ENCODE peak calls at places on chromosomes 1 and 21, in four cellular contexts. One of them, this sample, is unnamed.

GRCh38 chr1:242535986-242536385 is 11.5 kb upstream of the PLD5 start:
- DNase-seq in left ventricle myocardium inferior: no peak
- DNase-seq in ovary: no peak
- DNase-seq in breast epithelium: peak; percentile 26
- DNase-seq in this sample: no peak

GRCh38 chr21:17512245-17513213 is at the start of gene CXADR:
- DNase-seq in ovary: peak; percentile 47
- DNase-seq in breast epithelium: peak; percentile 65
- DNase-seq in left ventricle myocardium inferior: peak; percentile 74
- DNase-seq in this sample: peak; percentile 63

GRCh38 chr1:41379741-41380130 is 18.5 kb downstream of the FOXO6 start:
- DNase-seq in left ventricle myocardium inferior: no peak
- DNase-seq in breast epithelium: no peak
- DNase-seq in ovary: no peak
- DNase-seq in this sample: no peak

GRCh38 chr1:183291802-183292515 is 105.9 kb downstream of the LAMC2 start:
- DNase-seq in ovary: no peak
- DNase-seq in breast epithelium: peak; percentile 45
- DNase-seq in left ventricle myocardium inferior: no peak
- DNase-seq in this sample: no peak

GRCh38 chr1:116297495-116298212 is 75.4 kb upstream of the ATP1A1 start:
- DNase-seq in ovary: no peak
- DNase-seq in left ventricle myocardium inferior: no peak
- DNase-seq in breast epithelium: no peak
- DNase-seq in this sample: no peak

GRCh38 chr1:92511541-92511940 is 24.8 kb upstream of the GFI1 start:
- DNase-seq in breast epithelium: no peak
- DNase-seq in ovary: no peak
- DNase-seq in left ventricle myocardium inferior: no peak
- DNase-seq in this sample: no peak

GRCh38 chr1:201734776-201735175 is 94.2 kb upstream of the IPO9 start:
- DNase-seq in breast epithelium: no peak
- DNase-seq in ovary: no peak
- DNase-seq in left ventricle myocardium inferior: no peak
- DNase-seq in this sample: no peak

GRCh38 chr1:178540646-178541045 is 27.7 kb downstream of the TEX35 start:
- DNase-seq in breast epithelium: no peak
- DNase-seq in left ventricle myocardium inferior: no peak
- DNase-seq in ovary: no peak
- DNase-seq in this sample: no peak

GRCh38 chr1:223825767-223826461 is 19.8 kb downstream of the TP53BP2 start:
- DNase-seq in ovary: no peak
- DNase-seq in breast epithelium: no peak
- DNase-seq in left ventricle myocardium inferior: no peak
- DNase-seq in this sample: no peak

GRCh38 chr1:243924588-243925349 is 74.7 kb upstream of the AKT3 start:
- DNase-seq in left ventricle myocardium inferior: no peak
- DNase-seq in ovary: no peak
- DNase-seq in breast epithelium: no peak
- DNase-seq in this sample: no peak

GRCh38 chr1:202017385-202018225 is 7.2 kb downstream of the ELF3 start:
- DNase-seq in left ventricle myocardium inferior: no peak
- DNase-seq in ovary: no peak
- DNase-seq in breast epithelium: peak; percentile 76
- DNase-seq in this sample: no peak

GRCh38 chr1:153768316-153769126 is 6.7 kb upstream of the SLC27A3 start:
- DNase-seq in left ventricle myocardium inferior: no peak
- DNase-seq in breast epithelium: no peak
- DNase-seq in ovary: no peak
- DNase-seq in this sample: no peak

GRCh38 chr1:153760440-153760839 is 14.8 kb upstream of the SLC27A3 start:
- DNase-seq in left ventricle myocardium inferior: no peak
- DNase-seq in ovary: no peak
- DNase-seq in breast epithelium: no peak
- DNase-seq in this sample: no peak

GRCh38 chr1:153767519-153767918 is 7.7 kb upstream of the SLC27A3 start:
- DNase-seq in breast epithelium: no peak
- DNase-seq in left ventricle myocardium inferior: no peak
- DNase-seq in ovary: no peak
- DNase-seq in this sample: no peak

GRCh38 chr1:153763365-153764225 is 11.6 kb upstream of the SLC27A3 start:
- DNase-seq in left ventricle myocardium inferior: no peak
- DNase-seq in breast epithelium: no peak
- DNase-seq in ovary: no peak
- DNase-seq in this sample: peak; percentile 56

GRCh38 chr1:153764315-153764714 is 10.9 kb upstream of the SLC27A3 start:
- DNase-seq in ovary: no peak
- DNase-seq in left ventricle myocardium inferior: no peak
- DNase-seq in breast epithelium: no peak
- DNase-seq in this sample: no peak
- H3K27ac ChIP-seq in ovary: no peak overlapping the region
- H3K27ac ChIP-seq in left ventricle myocardium inferior: peak overlapping the region; percentile 76
- H3K27ac ChIP-seq in breast epithelium: peak overlapping the region; percentile 60
- H3K27ac ChIP-seq in this sample: peak overlapping the region; percentile 81

GRCh38 chr1:215473943-215474342 is 93.2 kb upstream of the KCTD3 start:
- DNase-seq in ovary: no peak
- DNase-seq in breast epithelium: no peak
- DNase-seq in left ventricle myocardium inferior: no peak
- DNase-seq in this sample: no peak

GRCh38 chr1:215476541-215476940 is 90.6 kb upstream of the KCTD3 start:
- DNase-seq in ovary: no peak
- DNase-seq in left ventricle myocardium inferior: no peak
- DNase-seq in breast epithelium: no peak
- DNase-seq in this sample: no peak

GRCh38 chr1:215472723-215473122 is 94.4 kb upstream of the KCTD3 start:
- DNase-seq in ovary: no peak
- DNase-seq in breast epithelium: no peak
- DNase-seq in left ventricle myocardium inferior: no peak
- DNase-seq in this sample: no peak

GRCh38 chr1:215474940-215475339 is 92.2 kb upstream of the KCTD3 start:
- DNase-seq in ovary: no peak
- DNase-seq in left ventricle myocardium inferior: no peak
- DNase-seq in breast epithelium: no peak
- DNase-seq in this sample: no peak

DNA sequence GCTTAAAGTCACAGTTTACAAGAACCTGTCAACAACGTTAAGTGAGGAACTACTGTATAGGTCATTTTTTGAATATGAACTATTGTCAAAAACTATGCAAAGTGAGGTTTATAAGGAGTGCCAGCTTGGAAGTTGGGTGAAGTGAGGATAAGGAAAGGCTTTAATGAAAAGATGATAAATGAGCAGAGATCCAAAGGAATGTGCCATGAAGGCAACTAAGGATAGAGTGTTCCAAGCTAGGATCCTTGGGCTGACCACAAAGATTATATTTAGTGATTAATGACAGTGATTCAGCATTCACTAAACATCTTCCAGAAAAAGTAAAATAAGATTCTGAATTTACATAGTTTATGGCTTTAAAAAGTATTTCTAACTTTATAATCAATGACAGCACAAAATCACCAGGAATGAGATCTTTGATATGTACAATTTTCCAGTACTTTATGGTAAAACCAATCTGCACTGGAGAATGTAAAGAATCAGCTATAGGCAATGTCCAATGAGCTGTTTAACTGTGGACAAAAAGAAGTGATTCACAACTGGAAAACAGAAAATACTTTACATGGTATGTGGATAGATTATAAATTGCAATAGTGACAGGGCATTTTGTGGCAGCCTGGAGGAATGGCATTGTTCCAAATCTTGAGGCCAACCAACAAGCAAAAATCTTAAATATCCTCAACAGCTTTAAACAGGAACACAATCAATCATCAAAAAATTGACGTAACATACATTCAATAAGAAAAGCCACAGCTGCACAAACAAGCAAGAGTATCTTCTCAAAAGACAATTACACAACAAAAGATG is 91.2 kb upstream of the KCTD3 start:
- DNase-seq in breast epithelium: no peak
- DNase-seq in left ventricle myocardium inferior: no peak
- DNase-seq in ovary: no peak
- DNase-seq in this sample: no peak
- H3K4me3 ChIP-seq in breast epithelium: no peak overlapping the region
- H3K4me3 ChIP-seq in left ventricle myocardium inferior: no peak overlapping the region
- H3K4me3 ChIP-seq in ovary: no peak overlapping the region
- H3K4me3 ChIP-seq in this sample: no peak overlapping the region

DNA sequence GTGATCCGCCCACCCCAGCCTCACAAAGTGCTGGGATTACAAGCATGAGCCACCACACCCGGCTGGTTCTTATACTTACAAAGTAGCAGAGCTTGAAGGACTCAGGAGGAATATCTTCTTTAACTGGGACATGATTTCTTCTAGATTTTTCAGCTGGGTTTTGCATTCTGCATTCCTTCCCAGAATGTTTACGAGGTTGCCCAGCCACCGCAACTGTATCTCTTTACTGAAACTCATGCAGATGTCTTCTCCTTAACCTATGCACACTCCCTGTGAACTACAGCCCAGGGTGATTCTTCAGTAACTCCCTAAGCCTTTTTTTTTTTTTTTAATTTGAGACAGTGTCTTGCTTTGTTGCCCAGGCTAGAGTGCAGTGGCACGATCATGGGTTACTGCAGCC is 8.7 kb upstream of the DOP1B start:
- DNase-seq in ovary: no peak
- DNase-seq in left ventricle myocardium inferior: no peak
- DNase-seq in breast epithelium: no peak
- DNase-seq in this sample: no peak
- H3K27ac ChIP-seq in ovary: no peak overlapping the region
- H3K27ac ChIP-seq in left ventricle myocardium inferior: no peak overlapping the region
- H3K27ac ChIP-seq in breast epithelium: no peak overlapping the region
- H3K27ac ChIP-seq in this sample: no peak overlapping the region

GRCh38 chr21:39535646-39536437 is 76.9 kb upstream of the B3GALT5 start:
- DNase-seq in ovary: no peak
- DNase-seq in breast epithelium: no peak
- DNase-seq in left ventricle myocardium inferior: no peak
- DNase-seq in this sample: no peak
- H3K4me3 ChIP-seq in ovary: no peak overlapping the region
- H3K4me3 ChIP-seq in breast epithelium: no peak overlapping the region
- H3K4me3 ChIP-seq in left ventricle myocardium inferior: no peak overlapping the region
- H3K4me3 ChIP-seq in this sample: no peak overlapping the region

GRCh38 chr1:19205845-19206244 is 4.2 kb downstream of the UBR4 start:
- DNase-seq in breast epithelium: no peak
- DNase-seq in ovary: no peak
- DNase-seq in left ventricle myocardium inferior: no peak
- DNase-seq in this sample: no peak

GRCh38 chr1:19205403-19205802 is 4.7 kb downstream of the UBR4 start:
- DNase-seq in breast epithelium: no peak
- DNase-seq in left ventricle myocardium inferior: no peak
- DNase-seq in ovary: no peak
- DNase-seq in this sample: no peak

GRCh38 chr1:19204665-19205266 is 5.3 kb downstream of the UBR4 start:
- DNase-seq in breast epithelium: no peak
- DNase-seq in ovary: no peak
- DNase-seq in left ventricle myocardium inferior: no peak
- DNase-seq in this sample: no peak

GRCh38 chr1:19202396-19202795 is 7.7 kb downstream of the UBR4 start:
- DNase-seq in breast epithelium: no peak
- DNase-seq in ovary: no peak
- DNase-seq in left ventricle myocardium inferior: no peak
- DNase-seq in this sample: no peak

GRCh38 chr1:19203440-19203839 is 6.6 kb downstream of the UBR4 start:
- DNase-seq in breast epithelium: peak; percentile 55
- DNase-seq in left ventricle myocardium inferior: no peak
- DNase-seq in ovary: no peak
- DNase-seq in this sample: no peak
- H3K27ac ChIP-seq in breast epithelium: peak overlapping the region; percentile 20
- H3K27ac ChIP-seq in left ventricle myocardium inferior: peak overlapping the region; percentile 36
- H3K27ac ChIP-seq in ovary: no peak overlapping the region
- H3K27ac ChIP-seq in this sample: no peak overlapping the region

GRCh38 chr1:45928486-45929205 is 125.2 kb downstream of the MAST2 start:
- DNase-seq in breast epithelium: no peak
- DNase-seq in ovary: no peak
- DNase-seq in left ventricle myocardium inferior: no peak
- DNase-seq in this sample: no peak
- H3K4me3 ChIP-seq in breast epithelium: no peak overlapping the region
- H3K4me3 ChIP-seq in ovary: no peak overlapping the region
- H3K4me3 ChIP-seq in left ventricle myocardium inferior: no peak overlapping the region
- H3K4me3 ChIP-seq in this sample: no peak overlapping the region

GRCh38 chr1:186474208-186474607 is 13.3 kb upstream of the PDC start:
- DNase-seq in ovary: no peak
- DNase-seq in breast epithelium: no peak
- DNase-seq in left ventricle myocardium inferior: no peak
- DNase-seq in this sample: no peak

GRCh38 chr1:186481303-186481888 is 20.5 kb upstream of the PDC start:
- DNase-seq in breast epithelium: no peak
- DNase-seq in ovary: no peak
- DNase-seq in left ventricle myocardium inferior: no peak
- DNase-seq in this sample: no peak

GRCh38 chr1:186479162-186479561 is 18.2 kb upstream of the PDC start:
- DNase-seq in left ventricle myocardium inferior: no peak
- DNase-seq in ovary: no peak
- DNase-seq in breast epithelium: no peak
- DNase-seq in this sample: no peak

GRCh38 chr1:186473047-186473446 is 12.1 kb upstream of the PDC start:
- DNase-seq in left ventricle myocardium inferior: no peak
- DNase-seq in breast epithelium: no peak
- DNase-seq in ovary: no peak
- DNase-seq in this sample: no peak

GRCh38 chr1:186476306-186477040 is 15.6 kb upstream of the PDC start:
- DNase-seq in left ventricle myocardium inferior: no peak
- DNase-seq in ovary: no peak
- DNase-seq in breast epithelium: no peak
- DNase-seq in this sample: no peak
- H3K27ac ChIP-seq in left ventricle myocardium inferior: no peak overlapping the region
- H3K27ac ChIP-seq in ovary: no peak overlapping the region
- H3K27ac ChIP-seq in breast epithelium: no peak overlapping the region
- H3K27ac ChIP-seq in this sample: no peak overlapping the region

This sample was measured in heart right ventricle.